ENCODE peak calls at places on chromosomes 2 and 18, in seven cellular contexts. O, J, I, Y, N, W and V are unnamed samples.

GRCh38 chr2:75277111-75277510 is 77.8 kb upstream of the TACR1 start:
- DNase-seq in O (no peak), J (no peak), I (peak; percentile 19), Y (no peak), N (no peak), W (no peak), V (peak; percentile 15)

GRCh38 chr2:115160523-115161521 is 718.4 kb downstream of the DPP10 start:
- DNase-seq in O (no peak), J (no peak), I (no peak), Y (no peak), N (peak; percentile 74), W (no peak), V (no peak)

GRCh38 chr2:206936456-206937222 is 2.7 kb upstream of the CPO start:
- DNase-seq in O (no peak), J (no peak), I (no peak), Y (no peak), N (no peak), W (no peak), V (no peak)

GRCh38 chr2:169509230-169509917 is at the start of gene KLHL41:
- DNase-seq in O (no peak), J (no peak), I (no peak), Y (peak; percentile 85), N (no peak), W (no peak), V (no peak)

GRCh38 chr2:170314744-170315447 is 136.9 kb downstream of the MYO3B start:
- DNase-seq in O (no peak), J (no peak), I (no peak), Y (no peak), N (no peak), W (no peak), V (no peak)

GRCh38 chr2:59425292-59425691 is 1128.2 kb downstream of the BCL11A start:
- DNase-seq in O (no peak), J (no peak), I (no peak), Y (no peak), N (no peak), W (no peak), V (peak; percentile 27)

GRCh38 chr18:44758821-44759624 is 78.3 kb downstream of the SETBP1 start:
- DNase-seq in O (peak; percentile 93), J (no peak), I (no peak), Y (no peak), N (no peak), W (no peak), V (no peak)

GRCh38 chr2:186848873-186849578 is at the start of gene ZSWIM2:
- DNase-seq in O (peak; percentile 46), J (peak; percentile 62), I (peak; percentile 92), Y (peak; percentile 41), N (peak; percentile 49), W (no peak), V (peak; percentile 10)

GRCh38 chr18:3675994-3676393 is 226.0 kb downstream of the TGIF1 start:
- DNase-seq in O (no peak), J (no peak), I (no peak), Y (no peak), N (no peak), W (peak; percentile 59), V (no peak)

GRCh38 chr18:78765142-78765541 is 214.5 kb upstream of the SALL3 start:
- DNase-seq in O (no peak), J (no peak), I (no peak), Y (no peak), N (no peak), W (no peak), V (no peak)

GRCh38 chr2:157441072-157441454 is 2.8 kb downstream of the CYTIP start:
- DNase-seq in O (peak; percentile 86), J (no peak), I (no peak), Y (no peak), N (no peak), W (no peak), V (peak; percentile 58)

GRCh38 chr18:68662779-68663178 is 52.1 kb downstream of the TMX3 start:
- DNase-seq in O (no peak), J (no peak), I (no peak), Y (no peak), N (no peak), W (no peak), V (no peak)

GRCh38 chr2:190357596-190357995 is 14.2 kb downstream of the INPP1 start:
- DNase-seq in O (no peak), J (no peak), I (no peak), Y (no peak), N (no peak), W (no peak), V (no peak)

GRCh38 chr2:102796337-102796736 is 34.5 kb downstream of the TMEM182 start:
- DNase-seq in O (no peak), J (no peak), I (no peak), Y (peak; percentile 51), N (no peak), W (no peak), V (peak; percentile 18)

GRCh38 chr2:101328474-101329007 is 20.0 kb upstream of the RNF149 start:
- DNase-seq in O (peak; percentile 36), J (no peak), I (no peak), Y (peak; percentile 25), N (no peak), W (no peak), V (no peak)

GRCh38 chr18:46156124-46156745 is 52.0 kb downstream of the HAUS1 start:
- DNase-seq in O (no peak), J (no peak), I (no peak), Y (no peak), N (no peak), W (no peak), V (no peak)

GRCh38 chr2:72108121-72108520 is 39.5 kb downstream of the CYP26B1 start:
- DNase-seq in O (no peak), J (no peak), I (no peak), Y (no peak), N (no peak), W (no peak), V (no peak)

GRCh38 chr18:39846277-39846676 is 2108.8 kb upstream of the PIK3C3 start:
- DNase-seq in O (no peak), J (no peak), I (no peak), Y (no peak), N (no peak), W (no peak), V (no peak)

DNA sequence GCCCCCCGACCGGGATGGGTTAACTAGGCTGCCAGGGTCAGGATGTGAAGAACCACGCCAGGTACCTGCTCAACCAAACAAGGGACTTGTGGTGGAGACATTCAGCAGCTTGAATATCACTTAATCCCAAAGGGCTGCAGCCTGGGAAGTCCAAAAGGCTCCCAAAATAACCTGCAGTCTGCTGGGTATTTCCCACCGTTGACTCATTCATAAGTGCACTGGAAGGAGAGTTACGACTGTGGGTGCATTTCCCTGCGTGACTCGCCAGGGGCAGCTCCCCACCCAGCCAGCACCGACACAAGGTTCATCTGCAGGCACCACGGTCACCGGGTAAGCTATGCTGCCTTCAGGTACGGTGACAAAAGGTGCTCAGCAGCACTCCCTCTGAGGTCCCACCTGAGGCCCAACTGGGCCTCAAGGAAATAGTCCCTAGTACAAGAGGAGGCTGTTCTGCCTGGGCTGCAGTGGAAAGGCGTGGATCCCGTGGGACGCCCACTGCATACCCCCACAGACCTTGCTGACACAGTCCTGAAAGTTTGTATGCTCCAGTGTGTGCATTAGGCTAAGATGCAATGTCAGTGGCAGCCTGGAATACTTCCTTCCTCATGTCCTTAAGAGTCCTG is 86.5 kb downstream of the UXS1 start:
- DNase-seq in O (peak; percentile 79), J (no peak), I (peak; percentile 31), Y (peak; percentile 41), N (no peak), W (no peak), V (no peak)
- TF ChIP-seq CTCF in O (peak; percentile 38), J (no peak), I (peak; percentile 18), Y (no peak), N (no peak), W (no peak), V (peak; percentile 24)

DNA sequence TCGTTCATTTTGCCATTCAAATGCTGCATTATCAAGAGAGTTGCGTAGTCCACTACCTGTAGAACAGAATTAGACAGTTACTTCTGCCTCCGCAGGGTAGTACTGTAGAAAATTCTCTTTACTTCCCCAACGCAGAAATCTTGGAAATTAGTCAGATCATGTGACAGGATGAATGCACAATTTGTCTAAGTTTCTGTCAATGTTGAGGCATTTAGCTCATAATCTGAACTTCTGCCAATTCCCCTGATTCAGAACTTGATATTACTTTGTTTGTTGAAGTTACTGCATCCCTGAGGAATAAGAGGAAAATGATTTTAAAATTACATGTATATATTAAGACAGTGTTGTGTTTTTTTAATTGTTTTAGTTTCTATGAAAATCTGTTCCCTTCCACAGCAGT is 83.4 kb downstream of the TTC27 start:
- DNase-seq in O (no peak), J (no peak), I (no peak), Y (no peak), N (no peak), W (no peak), V (peak; percentile 6)
- H3K4me3 ChIP-seq in O (no peak overlapping the region), J (no peak overlapping the region), I (no peak overlapping the region), Y (no peak overlapping the region), N (no peak overlapping the region), W (no peak overlapping the region), V (no peak overlapping the region)

DNA sequence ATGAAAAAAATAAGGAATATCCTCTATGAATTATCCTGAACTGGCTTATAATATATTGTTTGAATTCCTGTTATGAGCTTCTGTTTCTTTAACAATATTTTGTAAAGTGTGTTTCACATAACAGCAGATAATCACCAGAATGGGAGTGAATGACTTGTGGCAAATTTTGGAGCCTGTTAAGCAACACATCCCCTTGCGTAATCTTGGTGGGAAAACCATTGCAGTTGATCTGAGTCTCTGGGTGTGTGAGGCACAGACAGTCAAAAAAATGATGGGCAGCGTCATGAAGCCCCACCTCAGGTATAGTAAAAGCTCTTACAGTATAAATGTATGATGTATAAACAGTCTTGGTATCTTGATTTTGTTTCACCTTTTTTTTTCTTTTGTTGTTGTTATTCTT is 5.9 kb downstream of the GEN1 start:
- DNase-seq in O (no peak), J (no peak), I (no peak), Y (no peak), N (no peak), W (no peak), V (no peak)
- TF ChIP-seq CTCF in O (no peak), J (no peak), I (no peak), Y (no peak), N (no peak), W (no peak), V (no peak)

GRCh38 chr2:196719565-196719872 is 80.0 kb downstream of the GTF3C3 start:
- DNase-seq in O (no peak), J (no peak), I (no peak), Y (no peak), N (no peak), W (no peak), V (no peak)
- H3K4me3 ChIP-seq in O (no peak overlapping the region), J (no peak overlapping the region), I (no peak overlapping the region), Y (no peak overlapping the region), N (no peak overlapping the region), W (no peak overlapping the region), V (peak overlapping the region; percentile 38)

DNA sequence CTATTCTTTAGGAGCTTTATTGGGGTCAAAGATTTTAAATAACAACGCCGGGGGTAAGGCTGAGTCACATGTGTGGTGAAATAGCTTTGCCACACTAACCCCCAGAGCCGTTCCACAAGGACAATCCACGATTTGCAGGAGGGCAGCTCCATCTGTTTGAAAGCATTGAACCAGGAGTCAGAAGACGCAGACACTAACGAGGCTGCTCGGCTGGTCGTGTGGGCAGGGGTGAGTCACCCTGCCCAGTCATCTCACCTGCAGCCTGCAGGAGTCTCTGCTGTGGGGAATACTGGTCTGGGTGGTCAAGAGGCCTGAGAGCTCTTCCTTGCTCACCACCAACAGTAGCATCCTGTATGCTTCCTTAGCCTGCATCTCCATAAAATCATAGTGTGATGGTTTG is 149.2 kb upstream of the NCK2 start:
- DNase-seq in O (no peak), J (no peak), I (no peak), Y (no peak), N (no peak), W (no peak), V (peak; percentile 47)
- TF ChIP-seq CTCF in O (no peak), J (no peak), I (no peak), Y (no peak), N (no peak), W (no peak), V (peak; percentile 25)